ENCODE peak calls at places on chromosomes 2 and 18, in four cellular contexts. T is hepatocyte, A is PC-9, O is fibroblast of lung. I is an unnamed sample.

GRCh38 chr2:1550658-1551316 is 137.5 kb downstream of the TPO start:
- DNase-seq in T (peak; percentile 87), A (no peak), O (peak; percentile 29), I (peak; percentile 85)

GRCh38 chr2:12257476-12257875 is 459.3 kb upstream of the TRIB2 start:
- DNase-seq in T (no peak), A (no peak), O (peak; percentile 51), I (no peak)

GRCh38 chr18:24530630-24531111 is 70.2 kb downstream of the HRH4 start:
- DNase-seq in T (peak; percentile 64), A (no peak), O (peak; percentile 14), I (no peak)

GRCh38 chr2:240620859-240621258 is 4.4 kb upstream of the GPR35 start:
- DNase-seq in T (no peak), A (no peak), O (no peak), I (no peak)

GRCh38 chr2:130391872-130392670 is 36.2 kb downstream of the PTPN18 start:
- DNase-seq in T (peak; percentile 62), A (peak; percentile 30), O (no peak), I (no peak)

GRCh38 chr2:12797815-12798214 is 81.1 kb downstream of the TRIB2 start:
- DNase-seq in T (no peak), A (peak; percentile 68), O (peak; percentile 36), I (no peak)

GRCh38 chr2:17171446-17172049 is 346.7 kb downstream of the RAD51AP2 start:
- DNase-seq in T (peak; percentile 72), A (no peak), O (peak; percentile 39), I (peak; percentile 66)

GRCh38 chr18:36469471-36469870 is 172.0 kb downstream of the FHOD3 start:
- DNase-seq in T (no peak), A (no peak), O (no peak), I (no peak)

GRCh38 chr2:1400943-1401735 is 12.1 kb upstream of the TPO start:
- DNase-seq in T (no peak), A (no peak), O (no peak), I (no peak)

GRCh38 chr2:119385465-119385864 is 18.7 kb downstream of the DBI start:
- DNase-seq in T (no peak), A (no peak), O (no peak), I (no peak)

GRCh38 chr2:42072349-42073118 is 24.7 kb downstream of the PKDCC start:
- DNase-seq in T (peak; percentile 38), A (no peak), O (peak; percentile 85), I (peak; percentile 55)

GRCh38 chr2:2547911-2548310 is 216.8 kb upstream of the MYT1L start:
- DNase-seq in T (no peak), A (no peak), O (no peak), I (no peak)

GRCh38 chr2:130762910-130763385 is 7.6 kb downstream of the AMER3 start:
- DNase-seq in T (no peak), A (no peak), O (no peak), I (no peak)

GRCh38 chr18:79496978-79497637 is 101.4 kb downstream of the NFATC1 start:
- DNase-seq in T (peak; percentile 77), A (no peak), O (peak; percentile 57), I (no peak)

GRCh38 chr18:5546660-5547059 is 2.9 kb upstream of the EPB41L3 start:
- DNase-seq in T (peak; percentile 68), A (no peak), O (peak; percentile 74), I (peak; percentile 72)

GRCh38 chr2:25566694-25567093 is 106.7 kb downstream of the DTNB start:
- DNase-seq in T (no peak), A (no peak), O (no peak), I (no peak)

GRCh38 chr2:238684362-238685326 is 163.2 kb upstream of the TWIST2 start:
- DNase-seq in T (peak; percentile 79), A (peak; percentile 94), O (peak; percentile 99), I (no peak)

GRCh38 chr2:65056990-65057375 is 767 bp downstream of the CEP68 start:
- DNase-seq in T (no peak), A (no peak), O (no peak), I (no peak)

GRCh38 chr2:64751286-64752260 is 97.9 kb upstream of the SERTAD2 start:
- DNase-seq in T (peak; percentile 77), A (peak; percentile 57), O (peak; percentile 61), I (no peak)

GRCh38 chr2:144154205-144154604 is 365.7 kb downstream of the ZEB2 start:
- DNase-seq in T (no peak), A (no peak), O (peak; percentile 19), I (no peak)

GRCh38 chr2:30491225-30491624 is 44.2 kb downstream of the LCLAT1 start:
- DNase-seq in T (no peak), A (no peak), O (no peak), I (no peak)

GRCh38 chr2:47021301-47022009 is 105.8 kb upstream of the MCFD2 start:
- DNase-seq in T (no peak), A (no peak), O (no peak), I (no peak)
- H3K36me3 ChIP-seq in T (no peaks in the 10 kb centered on the region), A (peaks cover 4% of the 10 kb centered on the region), O (peaks cover 30% of the 10 kb centered on the region), I (no peaks in the 10 kb centered on the region)

DNA sequence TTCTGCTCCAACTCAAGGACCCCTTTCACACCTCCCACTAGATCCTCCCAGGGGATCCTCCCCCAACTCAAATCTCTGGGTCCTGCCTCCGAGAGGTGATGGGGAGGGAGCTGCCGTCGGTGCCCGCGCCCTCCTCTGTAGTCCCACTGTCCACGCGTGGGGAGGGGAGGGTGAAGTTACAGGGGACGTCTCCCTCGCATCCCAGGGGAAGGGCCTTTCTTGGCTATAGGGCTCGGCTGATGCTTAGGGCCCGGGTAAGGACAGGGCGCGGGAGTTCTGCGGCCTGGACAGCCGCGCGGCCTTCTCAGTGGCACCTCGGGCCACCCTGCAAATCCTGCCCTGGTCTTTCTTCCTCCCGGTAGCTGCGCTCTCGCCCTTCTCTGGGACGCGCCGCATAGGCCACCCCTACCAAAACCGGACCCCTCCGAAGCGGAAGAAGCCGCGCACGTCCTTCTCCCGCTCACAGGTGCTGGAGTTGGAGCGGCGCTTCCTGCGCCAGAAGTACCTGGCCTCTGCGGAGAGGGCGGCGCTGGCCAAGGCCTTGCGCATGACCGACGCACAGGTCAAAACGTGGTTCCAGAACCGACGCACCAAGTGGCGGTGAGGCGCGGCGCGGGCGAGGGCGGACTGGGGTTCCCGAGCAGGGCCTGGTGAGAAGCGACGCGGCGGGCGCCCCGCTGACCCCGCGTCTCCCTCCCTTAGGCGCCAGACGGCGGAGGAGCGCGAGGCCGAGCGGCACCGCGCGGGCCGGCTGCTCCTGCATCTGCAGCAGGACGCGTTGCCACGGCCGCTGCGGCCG is 1.2 kb downstream of the TLX2 start:
- DNase-seq in T (no peak), A (no peak), O (no peak), I (peak; percentile 55)
- TF ChIP-seq EZH2 in T (peak; percentile 94), A (no peak), O (peak; percentile 97), I (peak; percentile 95)

GRCh38 chr2:173405171-173405750 is 50.6 kb downstream of the CDCA7 start:
- DNase-seq in T (no peak), A (no peak), O (no peak), I (no peak)

GRCh38 chr2:173400760-173401159 is 46.1 kb downstream of the CDCA7 start:
- DNase-seq in T (no peak), A (no peak), O (no peak), I (peak; percentile 34)

GRCh38 chr2:173401716-173402326 is 47.1 kb downstream of the CDCA7 start:
- DNase-seq in T (no peak), A (no peak), O (no peak), I (peak; percentile 42)

GRCh38 chr2:173399229-173399628 is 44.6 kb downstream of the CDCA7 start:
- DNase-seq in T (no peak), A (no peak), O (no peak), I (no peak)

DNA sequence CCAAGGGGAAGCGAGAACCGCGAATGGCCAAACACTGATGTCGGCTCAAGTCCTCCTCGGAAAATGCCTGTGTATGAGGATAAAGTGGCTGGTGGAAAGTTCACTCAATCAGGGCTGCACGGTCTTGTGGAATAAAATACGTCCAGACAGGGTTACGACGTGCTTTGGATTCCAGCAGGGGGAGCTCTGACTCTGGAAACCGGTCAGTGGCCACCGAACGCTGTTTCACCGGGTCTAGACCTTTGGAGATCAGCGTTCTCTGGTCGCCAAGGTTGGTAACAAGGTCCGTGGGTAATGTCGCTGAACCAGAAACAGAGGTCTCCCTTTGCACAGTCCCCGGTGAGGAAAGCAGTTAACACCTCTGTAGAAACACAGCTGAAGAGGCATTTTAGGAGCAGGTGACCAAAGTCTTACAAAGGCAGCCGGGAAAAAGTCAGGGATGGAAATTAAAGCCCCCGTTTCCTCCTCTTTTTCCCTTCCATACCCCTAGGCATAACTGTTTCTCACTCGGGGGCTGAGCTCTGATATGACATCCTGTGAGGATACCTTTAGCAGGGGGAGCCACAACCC is 47.8 kb downstream of the CDCA7 start:
- DNase-seq in T (peak; percentile 92), A (peak; percentile 79), O (peak; percentile 87), I (peak; percentile 92)
- H2AFZ ChIP-seq in T (peak overlapping the region; percentile 12), A (peak overlapping the region; percentile 52), O (no peak overlapping the region), I (peak overlapping the region; percentile 82)

GRCh38 chr18:35097763-35098162 is 56.5 kb downstream of the MAPRE2 start:
- DNase-seq in T (no peak), A (no peak), O (no peak), I (no peak)
- H3K36me3 ChIP-seq in T (no peaks in the 10 kb centered on the region), A (no peaks in the 10 kb centered on the region), O (no peaks in the 10 kb centered on the region), I (peaks cover 3% of the 10 kb centered on the region)